ENCODE peak calls at places on chromosomes 6 and 20, in nine cellular contexts. N is GM04503; C is dermis microvascular lymphatic vessel endothelial cell; P is NCI-H1417 treated with DMSO at 0.1 percent for 48 hours; G is lung microvascular endothelial cell; H is CD8-positive, alpha-beta memory T cell; L is CD8-positive, alpha-beta T cell; F is body of pancreas; E is left cardiac atrium. R is an unnamed sample.

GRCh38 chr6:64838726-64839125 is 868.3 kb downstream of the EYS start:
- DNase-seq in N (no peak), C (no peak), P (no peak), G (peak), H (no peak), L (no peak), F (no peak), E (no peak), R (peak)

GRCh38 chr20:50601511-50602431 is 89.6 kb downstream of the RIPOR3 start:
- DNase-seq in N (no peak), C (no peak), P (no peak), G (no peak), H (no peak), L (no peak), F (no peak), E (no peak), R (no peak)

GRCh38 chr6:5201271-5201670 is 59.5 kb downstream of the LYRM4 start:
- DNase-seq in N (no peak), C (no peak), P (no peak), G (no peak), H (no peak), L (no peak), F (no peak), E (no peak), R (no peak)

GRCh38 chr6:165987483-165988305 is 180.0 kb downstream of the TBXT start:
- DNase-seq in N (no peak), C (no peak), P (no peak), G (peak), H (no peak), L (no peak), F (peak), E (peak), R (no peak)

GRCh38 chr6:166257911-166258318 is 50.3 kb downstream of the PRR18 start:
- DNase-seq in N (no peak), C (no peak), P (no peak), G (no peak), H (no peak), L (peak), F (no peak), E (no peak), R (no peak)

GRCh38 chr6:7270320-7271204 is 42.4 kb downstream of the SSR1 start:
- DNase-seq in N (no peak), C (no peak), P (no peak), G (no peak), H (no peak), L (no peak), F (peak), E (no peak), R (no peak)

GRCh38 chr6:25889877-25890853 is 16.1 kb upstream of the SLC17A3 start:
- DNase-seq in N (peak), C (peak), P (no peak), G (peak), H (no peak), L (no peak), F (peak), E (no peak), R (peak)

GRCh38 chr20:46277602-46278001 is 30.7 kb downstream of the CDH22 start:
- DNase-seq in N (no peak), C (no peak), P (no peak), G (no peak), H (no peak), L (no peak), F (no peak), E (no peak), R (no peak)

R was measured in HS-27A.